ENCODE peak calls at places on chromosomes 2 and 18, in four cellular contexts. U is A549, J is K562, Y is HepG2. Z is an unnamed sample.

GRCh38 chr18:295756-296155 is 27.9 kb upstream of the THOC1 start:
- DNase-seq in J (no peak), Y (no peak), U (no peak), Z (no peak)

GRCh38 chr2:14587119-14587518 is 45.4 kb upstream of the LRATD1 start:
- DNase-seq in Y (no peak), U (no peak), J (no peak), Z (no peak)

GRCh38 chr2:43075054-43075593 is 151.3 kb downstream of the ZFP36L2 start:
- DNase-seq in J (no peak), Y (peak), U (peak), Z (no peak)

GRCh38 chr2:120858361-120858760 is 122.7 kb downstream of the GLI2 start:
- DNase-seq in U (no peak), Y (no peak), J (no peak), Z (no peak)

GRCh38 chr2:190404487-190404886 is 3.7 kb upstream of the MFSD6 start:
- DNase-seq in U (peak), Y (no peak), J (peak), Z (no peak)

GRCh38 chr18:28504100-28504499 is 327.2 kb upstream of the CDH2 start:
- DNase-seq in J (no peak), Y (no peak), U (no peak), Z (no peak)

GRCh38 chr2:202149155-202149762 is 76.2 kb downstream of the KIAA2012 start:
- DNase-seq in U (no peak), J (no peak), Y (no peak), Z (peak)

GRCh38 chr2:14565666-14566065 is 66.9 kb upstream of the LRATD1 start:
- DNase-seq in J (no peak), U (no peak), Y (no peak), Z (no peak)

GRCh38 chr18:616380-616995 is 19.7 kb downstream of the CLUL1 start:
- DNase-seq in U (peak), J (peak), Y (peak), Z (no peak)

GRCh38 chr2:29011650-29012060 is 30.6 kb downstream of the TOGARAM2 start:
- DNase-seq in Y (no peak), J (no peak), U (no peak), Z (no peak)

GRCh38 chr2:206164261-206164862 is 4.7 kb downstream of the EEF1B2 start:
- DNase-seq in U (peak), J (no peak), Y (peak), Z (peak)

GRCh38 chr18:369224-370010 is 101.6 kb upstream of the THOC1 start:
- DNase-seq in Y (no peak), J (no peak), U (no peak), Z (no peak)

GRCh38 chr18:58497845-58498244 is 131.0 kb downstream of the ALPK2 start:
- DNase-seq in J (no peak), Y (no peak), U (no peak), Z (no peak)

GRCh38 chr2:164028764-164029534 is 293.1 kb upstream of the FIGN start:
- DNase-seq in U (no peak), J (no peak), Y (no peak), Z (no peak)

GRCh38 chr2:239153806-239154591 is 246.8 kb downstream of the HDAC4 start:
- DNase-seq in J (no peak), U (no peak), Y (no peak), Z (no peak)

GRCh38 chr18:39453882-39454281 is 1888.3 kb upstream of the CELF4 start:
- DNase-seq in J (no peak), U (no peak), Y (peak), Z (no peak)

GRCh38 chr2:223185638-223186037 is 133.6 kb downstream of the KCNE4 start:
- DNase-seq in U (no peak), Y (no peak), J (no peak), Z (no peak)

GRCh38 chr2:41066168-41066567 is 614.3 kb upstream of the SLC8A1 start:
- DNase-seq in U (no peak), Y (no peak), J (no peak), Z (no peak)

GRCh38 chr18:9756566-9757470 is 48.7 kb downstream of the RAB31 start:
- DNase-seq in J (no peak), U (no peak), Y (no peak), Z (no peak)

GRCh38 chr18:76679877-76680276 is 142.5 kb upstream of the ZNF236 start:
- DNase-seq in J (no peak), Y (no peak), U (no peak), Z (no peak)

GRCh38 chr2:161327582-161327981 is 19.4 kb downstream of the PSMD14 start:
- DNase-seq in J (no peak), U (no peak), Y (no peak), Z (no peak)

GRCh38 chr2:175707322-175707721 is 294.7 kb downstream of the LNPK start:
- DNase-seq in J (peak), U (no peak), Y (no peak), Z (no peak)

GRCh38 chr2:112627060-112628040 is 18.4 kb upstream of the SLC20A1 start:
- DNase-seq in U (peak), Y (no peak), J (no peak), Z (no peak)

GRCh38 chr2:26649992-26650712 is 9.0 kb upstream of the CIB4 start:
- DNase-seq in U (no peak), Y (no peak), J (no peak), Z (no peak)

GRCh38 chr2:138496096-138496651 is 5.4 kb upstream of the SPOPL start:
- DNase-seq in Y (no peak), J (peak), U (no peak), Z (no peak)

GRCh38 chr2:85997016-85997970 is 108.4 kb downstream of the POLR1A start:
- DNase-seq in J (peak), Y (no peak), U (no peak), Z (no peak)

GRCh38 chr2:85994421-85994777 is 105.6 kb upstream of the ST3GAL5 start:
- DNase-seq in U (no peak), J (no peak), Y (no peak), Z (peak)

GRCh38 chr2:85995648-85996529 is 107.1 kb upstream of the ST3GAL5 start:
- DNase-seq in Y (no peak), U (no peak), J (no peak), Z (no peak)

GRCh38 chr2:85996591-85996990 is 107.8 kb upstream of the ST3GAL5 start:
- DNase-seq in J (peak), Y (no peak), U (no peak), Z (no peak)

DNA sequence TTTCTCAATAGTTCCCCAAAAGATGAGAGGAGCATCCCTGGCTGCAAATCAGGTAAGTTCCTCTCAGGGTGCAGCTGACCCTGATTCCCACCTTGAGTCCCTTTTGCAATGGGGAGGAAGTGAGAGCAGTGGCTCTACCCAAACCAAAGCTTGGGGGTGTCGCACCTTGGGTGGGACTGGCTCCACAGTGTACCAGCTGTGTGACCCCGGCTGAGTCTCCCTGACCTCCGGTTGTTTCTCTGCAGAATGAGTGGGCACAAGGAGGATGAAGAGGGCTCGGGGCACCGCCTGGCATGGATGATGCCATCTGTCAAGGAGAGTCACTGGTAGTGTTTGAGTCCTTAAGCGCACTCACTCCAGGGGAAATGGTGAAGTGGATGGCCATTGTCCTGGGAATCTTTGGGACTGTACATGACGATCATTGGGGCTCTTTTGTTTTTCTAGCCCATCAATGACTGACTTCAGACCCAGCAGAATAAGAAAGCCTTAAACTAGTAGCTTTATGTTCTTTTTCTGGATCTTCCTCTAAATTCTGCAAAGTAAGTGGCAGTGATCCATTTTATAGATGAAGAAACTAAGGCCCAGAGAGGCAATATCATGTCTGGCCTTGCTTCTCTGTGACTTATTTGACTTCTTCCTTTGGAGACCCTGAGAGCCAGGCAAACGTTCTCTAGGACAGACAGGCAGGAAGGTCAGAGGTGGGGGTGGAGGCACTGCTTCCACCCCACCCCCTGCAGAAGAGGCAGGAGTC is 106.3 kb upstream of the ST3GAL5 start:
- DNase-seq in U (no peak), Y (no peak), J (no peak), Z (no peak)
- TF ChIP-seq RNF2 in U (no peak), Y (no peak), J (no peak), Z (no peak)

DNA sequence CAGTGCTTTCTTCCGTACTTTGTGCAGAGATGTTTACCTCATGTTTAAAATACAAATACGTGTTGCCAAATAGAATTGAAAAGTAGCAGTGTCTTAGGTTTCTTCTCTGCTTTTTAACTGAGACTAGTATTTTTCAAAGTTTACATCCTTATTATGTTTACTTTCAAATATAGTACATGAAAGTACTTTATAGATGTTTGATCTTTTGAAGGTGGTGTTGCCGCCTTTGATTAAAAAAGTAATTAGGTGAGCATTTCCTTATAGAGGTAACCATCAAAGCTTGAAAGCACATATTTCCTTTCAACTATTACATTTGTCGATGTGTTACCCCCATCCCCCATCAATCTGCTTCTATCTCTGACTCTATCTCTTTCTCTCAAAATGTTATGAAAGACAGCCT is 87.0 kb downstream of the CERS6 start:
- DNase-seq in Y (no peak), U (no peak), J (no peak), Z (no peak)
- TF ChIP-seq RNF2 in Y (no peak), U (no peak), J (no peak), Z (no peak)

DNA sequence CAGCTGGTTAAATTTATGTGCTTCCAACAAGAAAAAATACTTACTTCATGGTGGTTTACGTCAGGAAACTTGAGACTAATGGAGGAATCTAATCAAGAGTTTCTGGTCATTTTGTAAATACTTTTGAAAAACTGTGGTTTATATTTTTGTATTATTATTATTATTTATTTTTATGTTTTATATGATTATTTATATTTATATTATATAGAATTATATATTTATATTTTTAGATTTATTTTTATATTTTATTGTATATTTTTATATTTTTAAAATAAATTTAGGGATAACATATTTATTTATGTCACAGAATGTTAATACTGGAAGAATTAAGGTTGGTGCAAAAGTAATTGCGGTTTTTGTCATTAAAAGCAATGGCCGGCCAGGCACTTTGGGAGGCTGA is 474.5 kb upstream of the DDX18 start:
- DNase-seq in Y (no peak), J (no peak), U (no peak), Z (no peak)
- TF ChIP-seq RNF2 in Y (no peak), J (no peak), U (no peak), Z (no peak)

GRCh38 chr2:225270053-225270452 is 129.5 kb upstream of the NYAP2 start:
- DNase-seq in Y (no peak), U (no peak), J (no peak), Z (no peak)

GRCh38 chr2:225274751-225275150 is 124.8 kb upstream of the NYAP2 start:
- DNase-seq in J (no peak), U (peak), Y (no peak), Z (no peak)

GRCh38 chr2:225275443-225275842 is 124.1 kb upstream of the NYAP2 start:
- DNase-seq in U (no peak), Y (no peak), J (no peak), Z (no peak)

GRCh38 chr2:225272173-225272572 is 127.3 kb upstream of the NYAP2 start:
- DNase-seq in U (no peak), J (no peak), Y (no peak), Z (no peak)

GRCh38 chr2:225270861-225271260 is 128.6 kb upstream of the NYAP2 start:
- DNase-seq in U (peak), Y (no peak), J (peak), Z (no peak)
- TF ChIP-seq RNF2 in U (no peak), Y (no peak), J (no peak), Z (no peak)

DNA sequence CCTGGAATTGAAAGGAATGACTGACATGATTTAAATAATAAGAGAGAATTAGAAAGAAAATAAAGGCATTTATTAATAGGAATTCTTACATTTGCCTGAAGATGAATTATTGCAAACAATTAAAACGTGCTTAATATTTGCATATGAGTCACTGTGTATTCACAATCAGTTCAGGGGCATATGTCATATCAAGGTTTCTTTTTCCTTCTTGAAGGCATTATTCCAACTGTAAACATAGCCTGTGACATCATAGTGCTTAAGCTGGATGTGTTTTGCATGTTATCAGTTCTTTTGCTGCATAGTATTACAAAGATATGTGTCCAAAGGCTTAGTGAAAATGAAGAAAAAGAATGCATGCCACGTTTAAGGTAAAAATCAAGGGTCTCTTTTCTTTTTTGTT is 80.8 kb downstream of the MEIS1 start:
- DNase-seq in J (no peak), Y (no peak), U (no peak), Z (no peak)
- TF ChIP-seq RNF2 in J (no peak), Y (no peak), U (no peak), Z (no peak)

DNA sequence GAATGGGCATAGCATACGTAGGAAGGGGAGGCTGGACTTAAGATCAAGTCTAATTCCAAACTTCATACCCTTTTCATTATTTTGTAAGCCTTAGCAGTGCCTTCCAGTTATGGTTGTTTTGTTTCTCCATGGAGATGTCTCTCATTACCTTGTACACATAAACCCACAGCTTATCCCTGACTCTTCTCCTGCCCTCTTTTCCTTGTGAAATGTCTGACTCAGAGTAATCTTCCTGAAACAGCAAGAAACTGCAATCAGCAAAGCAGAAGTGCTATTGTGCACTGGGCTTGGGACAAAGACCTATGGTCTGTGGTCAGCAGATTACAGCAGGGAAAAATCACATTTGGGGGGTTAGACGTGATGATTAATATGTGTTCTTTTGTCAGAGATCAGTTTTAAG is 176.7 kb downstream of the IKZF2 start:
- DNase-seq in U (no peak), Y (no peak), J (no peak), Z (no peak)
- TF ChIP-seq RNF2 in U (no peak), Y (no peak), J (no peak), Z (no peak)

GRCh38 chr2:200408428-200409311 is 101.2 kb downstream of the KCTD18 start:
- DNase-seq in J (peak), U (peak), Y (peak), Z (no peak)
- TF ChIP-seq RNF2 in J (no peak), U (no peak), Y (no peak), Z (no peak)

GRCh38 chr2:71880287-71880686 is 267.4 kb downstream of the CYP26B1 start:
- DNase-seq in Y (no peak), J (no peak), U (no peak), Z (no peak)

GRCh38 chr2:71879509-71880184 is 268.0 kb downstream of the CYP26B1 start:
- DNase-seq in J (no peak), Y (no peak), U (no peak), Z (no peak)

GRCh38 chr2:71878626-71879508 is 268.8 kb downstream of the CYP26B1 start:
- DNase-seq in J (no peak), U (no peak), Y (no peak), Z (no peak)

GRCh38 chr2:71877636-71878035 is 270.0 kb downstream of the CYP26B1 start:
- DNase-seq in U (no peak), Y (no peak), J (no peak), Z (no peak)

GRCh38 chr2:71876542-71877451 is 270.9 kb downstream of the CYP26B1 start:
- DNase-seq in U (no peak), J (no peak), Y (no peak), Z (no peak)
- TF ChIP-seq RNF2 in U (no peak), J (no peak), Y (no peak), Z (no peak)

Z was measured in H1.